ENCODE peak calls at places on chromosome 11, in seven cellular contexts. H, W, C, T, O, Y and Z are unnamed samples.

GRCh38 chr11:126990716-126991480 is 9.7 kb downstream of the KIRREL3 start:
- DNase-seq in C (no peak), Y (no peak), W (no peak), T (no peak), O (no peak), H (no peak), Z (peak)

GRCh38 chr11:2933376-2934056 is 4.3 kb upstream of the PHLDA2 start:
- DNase-seq in O (peak), Y (peak), W (peak), T (peak), C (peak), H (peak), Z (peak)

GRCh38 chr11:14584595-14584994 is 59.0 kb upstream of the PDE3B start:
- DNase-seq in W (no peak), Y (no peak), O (no peak), T (no peak), C (no peak), H (no peak), Z (no peak)

GRCh38 chr11:32497951-32498350 is 62.6 kb upstream of the WT1 start:
- DNase-seq in W (no peak), T (no peak), Y (no peak), C (no peak), O (no peak), H (no peak), Z (no peak)

GRCh38 chr11:61551630-61552029 is 29.2 kb downstream of the SYT7 start:
- DNase-seq in W (no peak), T (peak), C (peak), H (no peak), Y (peak), O (no peak), Z (peak)

GRCh38 chr11:14218728-14219127 is 140.3 kb downstream of the RRAS2 start:
- DNase-seq in Y (no peak), O (no peak), W (no peak), H (no peak), C (no peak), T (no peak), Z (no peak)

GRCh38 chr11:19963697-19964340 is 196.5 kb downstream of the DBX1 start:
- DNase-seq in T (no peak), H (no peak), Y (no peak), O (no peak), W (no peak), C (no peak), Z (no peak)

GRCh38 chr11:133821776-133822175 is 23.5 kb downstream of the SPATA19 start:
- DNase-seq in Y (peak), W (no peak), O (no peak), C (peak), T (no peak), H (no peak), Z (peak)

GRCh38 chr11:65170058-65170534 is at the start of gene SPDYC:
- DNase-seq in O (no peak), W (no peak), T (no peak), Y (no peak), C (no peak), H (no peak), Z (no peak)

GRCh38 chr11:117458275-117459120 is 130.8 kb downstream of the CEP164 start:
- DNase-seq in H (no peak), T (no peak), W (peak), Y (no peak), O (no peak), C (no peak), Z (no peak)

GRCh38 chr11:102111011-102111786 is 952 bp downstream of the YAP1 start:
- DNase-seq in W (peak), Y (peak), C (peak), T (no peak), O (peak), H (peak), Z (peak)

GRCh38 chr11:30346068-30346688 is 23.3 kb downstream of the ARL14EP start:
- DNase-seq in T (no peak), W (peak), O (no peak), C (peak), H (no peak), Y (peak), Z (peak)

GRCh38 chr11:69894126-69895047 is 75.2 kb upstream of the FGF3 start:
- DNase-seq in Y (no peak), H (no peak), C (no peak), T (no peak), W (no peak), O (peak), Z (no peak)
- TF ChIP-seq CTCF in Y (no peak), H (no peak), C (no peak), T (no peak), W (no peak), O (no peak), Z (no peak)

GRCh38 chr11:35102267-35102666 is 36.7 kb upstream of the CD44 start:
- DNase-seq in H (no peak), T (no peak), W (no peak), C (no peak), Y (no peak), O (no peak), Z (no peak)
- H3K4me3 ChIP-seq in H (no peak), T (no peak), W (no peak), C (no peak), Y (no peak), O (no peak), Z (no peak)

GRCh38 chr11:43879789-43880639 is 617 bp upstream of the ALKBH3 start:
- DNase-seq in W (no peak), Y (no peak), T (no peak), O (no peak), H (no peak), C (no peak), Z (no peak)

GRCh38 chr11:43874738-43875137 is 5.9 kb upstream of the ALKBH3 start:
- DNase-seq in W (no peak), H (no peak), T (no peak), C (no peak), Y (no peak), O (no peak), Z (no peak)

GRCh38 chr11:43880640-43881159 is at the start of gene ALKBH3:
- DNase-seq in H (peak), W (peak), O (peak), Y (peak), C (peak), T (peak), Z (peak)
- TF ChIP-seq CTCF in H (no peak), W (no peak), O (no peak), Y (no peak), C (no peak), T (no peak), Z (no peak)

DNA sequence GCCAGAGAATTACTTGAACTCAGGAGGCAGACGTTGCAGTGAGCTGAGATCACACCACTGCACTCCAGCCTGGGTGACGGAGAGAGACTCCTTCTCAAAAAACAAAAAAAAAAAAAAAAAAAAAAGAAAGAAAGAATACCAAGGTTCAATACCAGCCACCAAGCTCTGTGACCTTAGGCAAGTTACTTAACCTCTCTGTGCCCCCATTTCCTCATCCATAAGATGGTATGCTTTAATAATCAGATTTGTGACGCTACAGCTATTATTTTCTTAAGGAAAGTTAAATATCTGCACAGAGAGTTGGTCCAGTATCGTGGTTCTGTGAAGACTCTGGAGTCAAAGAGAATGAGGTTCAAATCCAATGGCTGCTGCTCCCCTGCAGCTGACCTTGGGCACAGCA is 57.3 kb upstream of the FADD start:
- DNase-seq in O (no peak), T (no peak), C (no peak), H (no peak), Y (no peak), W (no peak), Z (no peak)
- H3K4me3 ChIP-seq in O (no peak), T (no peak), C (no peak), H (no peak), Y (no peak), W (no peak), Z (no peak)

GRCh38 chr11:13114566-13115465 is 105.7 kb downstream of the RASSF10 start:
- DNase-seq in O (no peak), W (no peak), Y (peak), T (no peak), H (peak), C (no peak), Z (no peak)
- TF ChIP-seq CTCF in O (no peak), W (peak), Y (peak), T (no peak), H (no peak), C (no peak), Z (no peak)

GRCh38 chr11:78039919-78040671 is 17.0 kb upstream of the KCTD14 start:
- DNase-seq in W (peak), Y (peak), C (peak), H (peak), O (peak), T (peak), Z (peak)
- H3K4me3 ChIP-seq in W (peak), Y (peak), C (no peak), H (no peak), O (no peak), T (no peak), Z (peak)

GRCh38 chr11:4084406-4084805 is 10.2 kb upstream of the RRM1 start:
- DNase-seq in H (no peak), T (no peak), W (no peak), O (no peak), Y (no peak), C (no peak), Z (no peak)

GRCh38 chr11:4090258-4090657 is 4.3 kb upstream of the RRM1 start:
- DNase-seq in C (no peak), Y (no peak), H (no peak), T (no peak), W (no peak), O (no peak), Z (no peak)

GRCh38 chr11:4085575-4085974 is 9.0 kb upstream of the RRM1 start:
- DNase-seq in C (no peak), W (no peak), O (no peak), T (no peak), Y (no peak), H (no peak), Z (no peak)

GRCh38 chr11:4086584-4087353 is 7.8 kb upstream of the RRM1 start:
- DNase-seq in Y (no peak), O (no peak), C (no peak), H (no peak), W (no peak), T (no peak), Z (no peak)

GRCh38 chr11:4087551-4087950 is 7.0 kb upstream of the RRM1 start:
- DNase-seq in O (no peak), W (no peak), T (no peak), H (no peak), C (peak), Y (peak), Z (no peak)
- TF ChIP-seq CTCF in O (no peak), W (no peak), T (peak), H (no peak), C (peak), Y (no peak), Z (peak)